ENCODE peak calls at places on chromosomes 4 and X, in six cellular contexts. F, P, X, J, A and K are unnamed samples.

GRCh38 chrX:30690330-30690729 is 37.1 kb downstream of the GK start:
- DNase-seq in J (peak), F (no peak), A (peak), X (no peak), P (no peak), K (no peak)

GRCh38 chr4:100359433-100359832 is 158.4 kb downstream of the EMCN start:
- DNase-seq in F (no peak), X (no peak), P (no peak), A (no peak), J (no peak), K (no peak)

GRCh38 chr4:127055349-127055748 is 577.4 kb upstream of the INTU start:
- DNase-seq in J (no peak), P (no peak), X (no peak), F (no peak), A (peak), K (no peak)

GRCh38 chr4:19689511-19689910 is 562.2 kb upstream of the SLIT2 start:
- DNase-seq in J (peak), X (no peak), P (no peak), A (peak), F (no peak), K (no peak)

GRCh38 chr4:170374770-170375169 is 285.0 kb upstream of the AADAT start:
- DNase-seq in A (no peak), P (no peak), J (no peak), F (no peak), X (peak), K (no peak)

GRCh38 chr4:33780952-33781655 is 2463.2 kb downstream of the ARAP2 start:
- DNase-seq in P (no peak), J (peak), X (peak), A (peak), F (no peak), K (no peak)

GRCh38 chrX:675896-676295 is 45.3 kb downstream of the SHOX start:
- DNase-seq in X (no peak), J (no peak), F (no peak), A (no peak), P (no peak), K (no peak)

GRCh38 chr4:109916003-109916399 is 3.3 kb downstream of the EGF start:
- DNase-seq in X (no peak), P (no peak), F (no peak), J (no peak), A (no peak), K (no peak)

GRCh38 chr4:33160126-33160525 is 2440.0 kb downstream of the PCDH7 start:
- DNase-seq in F (no peak), A (peak), X (no peak), J (no peak), P (no peak), K (no peak)

GRCh38 chr4:145805490-145805889 is 125.5 kb downstream of the C4orf51 start:
- DNase-seq in F (no peak), X (no peak), A (peak), J (no peak), P (no peak), K (no peak)

GRCh38 chr4:78784255-78784654 is 8.1 kb downstream of the BMP2K start:
- DNase-seq in F (no peak), A (peak), X (no peak), P (no peak), J (no peak), K (no peak)

GRCh38 chr4:89056953-89057398 is at the start of gene FAM13A:
- DNase-seq in X (peak), F (peak), J (peak), P (peak), A (peak), K (peak)

GRCh38 chr4:142913461-142914030 is 67.4 kb upstream of the INPP4B start:
- DNase-seq in A (peak), P (no peak), X (no peak), F (no peak), J (no peak), K (no peak)

GRCh38 chr4:12409507-12410190 is 981.0 kb upstream of the HS3ST1 start:
- DNase-seq in P (no peak), F (no peak), A (no peak), J (peak), X (no peak), K (no peak)

GRCh38 chr4:92257931-92258857 is 45.6 kb upstream of the GRID2 start:
- DNase-seq in X (no peak), A (no peak), P (no peak), F (no peak), J (no peak), K (no peak)

GRCh38 chrX:15854080-15854655 is 445 bp downstream of the AP1S2 start:
- DNase-seq in X (peak), A (no peak), P (peak), J (no peak), F (peak), K (no peak)

GRCh38 chr4:36392049-36392448 is 110.6 kb downstream of the DTHD1 start:
- DNase-seq in P (no peak), A (no peak), X (no peak), F (no peak), J (no peak), K (no peak)

GRCh38 chr4:41384992-41385391 is 128.3 kb downstream of the UCHL1 start:
- DNase-seq in X (no peak), A (no peak), J (peak), P (no peak), F (peak), K (no peak)

GRCh38 chrX:96703816-96704215 is 19.2 kb downstream of the DIAPH2 start:
- DNase-seq in P (no peak), A (peak), J (peak), F (no peak), X (no peak), K (no peak)

GRCh38 chr4:183422962-183423653 is 21.3 kb upstream of the CDKN2AIP start:
- DNase-seq in F (no peak), A (peak), J (no peak), P (no peak), X (no peak), K (no peak)

GRCh38 chr4:48152259-48152658 is 18.2 kb upstream of the TXK start:
- DNase-seq in X (no peak), F (no peak), A (no peak), P (no peak), J (no peak), K (no peak)

GRCh38 chr4:48149971-48150370 is 15.9 kb upstream of the TXK start:
- DNase-seq in X (no peak), P (no peak), A (no peak), F (no peak), J (no peak), K (no peak)

GRCh38 chr4:48153791-48154550 is 19.9 kb upstream of the TXK start:
- DNase-seq in X (no peak), A (no peak), F (no peak), P (no peak), J (no peak), K (no peak)
- TF ChIP-seq CTCF in X (no peak), A (no peak), F (no peak), P (no peak), J (no peak), K (no peak)

GRCh38 chrX:69156638-69157037 is 8.6 kb downstream of the PJA1 start:
- DNase-seq in F (no peak), X (no peak), A (no peak), P (no peak), J (no peak), K (no peak)
- TF ChIP-seq POLR2A in F (no peak), X (no peak), A (no peak), P (no peak), J (no peak), K (no peak)

DNA sequence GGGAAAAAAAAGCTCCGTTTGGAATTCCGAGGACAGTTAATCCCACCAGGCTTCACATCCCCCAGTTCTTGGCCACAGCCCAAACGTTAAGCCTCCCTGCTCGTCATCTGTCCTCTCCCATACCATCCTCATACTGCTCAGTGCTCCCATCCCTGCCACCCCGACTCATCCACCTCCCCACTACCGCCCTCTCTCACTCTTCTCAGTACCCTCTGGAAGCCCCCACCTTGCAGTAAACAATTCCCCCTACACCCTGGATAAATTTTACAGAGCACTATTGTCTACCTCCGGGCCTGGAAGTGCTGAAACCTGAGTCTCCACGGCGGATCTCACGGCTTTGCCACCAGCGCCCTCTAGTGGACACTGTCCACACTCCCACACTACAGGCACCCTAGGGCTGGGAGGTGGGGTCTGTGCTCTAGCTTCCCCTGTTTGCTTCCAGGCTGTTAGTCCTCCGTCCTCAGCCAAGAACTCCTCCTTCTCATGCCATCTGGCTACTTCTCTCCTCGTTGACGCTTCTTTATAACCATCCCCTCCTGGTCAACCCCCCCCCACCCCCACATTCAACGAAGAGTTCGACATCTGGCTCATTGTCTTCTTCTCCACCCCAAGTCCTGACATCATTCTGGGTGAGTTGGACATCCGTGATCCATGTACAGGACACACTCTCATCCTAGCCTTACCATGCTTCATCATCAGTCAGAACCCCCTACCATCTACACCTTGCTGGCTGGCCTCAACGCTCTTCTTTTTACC is 54.5 kb downstream of the RTL9 start:
- DNase-seq in F (peak), P (no peak), X (peak), A (peak), J (peak), K (no peak)
- TF ChIP-seq CTCF in F (peak), P (peak), X (peak), A (peak), J (peak), K (peak)

DNA sequence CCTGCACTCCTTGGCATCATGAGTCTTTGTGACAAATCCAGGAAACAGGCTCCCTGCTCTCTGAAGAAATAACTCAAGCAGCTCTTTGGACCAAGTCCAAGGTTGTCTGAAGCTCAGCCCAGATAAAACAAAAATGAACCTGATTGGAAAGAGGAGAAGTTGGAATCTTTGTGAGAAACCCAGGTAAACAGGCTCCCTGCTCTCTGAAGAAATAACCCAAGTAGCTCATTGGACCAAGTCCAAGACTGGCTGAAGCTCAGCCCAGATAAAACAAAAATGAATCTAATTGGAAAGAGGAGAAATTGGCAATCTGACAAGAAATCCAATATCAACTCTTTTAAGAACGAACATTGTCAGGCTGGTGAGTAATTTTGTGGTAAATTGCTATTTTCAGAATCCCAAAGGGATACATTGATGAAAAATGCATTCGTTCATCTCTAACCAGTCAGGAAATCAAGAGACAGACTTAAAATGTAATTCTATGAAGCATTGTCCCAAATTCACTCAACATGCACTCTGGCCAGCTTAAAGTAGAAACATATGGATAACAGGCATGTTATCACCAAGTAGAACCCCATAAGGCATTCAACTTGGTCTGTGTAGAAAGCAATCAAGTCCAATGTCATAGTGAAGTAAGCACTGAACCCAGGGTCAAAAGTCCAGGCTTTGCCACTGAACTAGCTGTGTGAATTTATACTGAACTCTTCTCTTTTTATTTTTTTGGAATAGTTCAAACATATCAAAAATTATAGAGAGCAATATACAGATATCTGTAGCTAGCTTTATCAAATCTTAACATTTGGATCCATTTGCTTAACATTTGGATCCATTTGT is 16.8 kb upstream of the NFXL1 start:
- DNase-seq in F (no peak), A (peak), X (no peak), J (peak), P (no peak), K (no peak)
- TF ChIP-seq POLR2A in F (no peak), A (no peak), X (no peak), J (no peak), P (no peak), K (no peak)

GRCh38 chr4:106898621-106899230 is 137.4 kb downstream of the DKK2 start:
- DNase-seq in X (peak), F (peak), P (no peak), A (peak), J (peak), K (no peak)

GRCh38 chr4:106893395-106893881 is 142.7 kb downstream of the DKK2 start:
- DNase-seq in X (no peak), J (no peak), F (no peak), P (no peak), A (no peak), K (no peak)

GRCh38 chr4:106892786-106893185 is 143.3 kb downstream of the DKK2 start:
- DNase-seq in F (no peak), P (no peak), A (no peak), J (no peak), X (no peak), K (no peak)

DNA sequence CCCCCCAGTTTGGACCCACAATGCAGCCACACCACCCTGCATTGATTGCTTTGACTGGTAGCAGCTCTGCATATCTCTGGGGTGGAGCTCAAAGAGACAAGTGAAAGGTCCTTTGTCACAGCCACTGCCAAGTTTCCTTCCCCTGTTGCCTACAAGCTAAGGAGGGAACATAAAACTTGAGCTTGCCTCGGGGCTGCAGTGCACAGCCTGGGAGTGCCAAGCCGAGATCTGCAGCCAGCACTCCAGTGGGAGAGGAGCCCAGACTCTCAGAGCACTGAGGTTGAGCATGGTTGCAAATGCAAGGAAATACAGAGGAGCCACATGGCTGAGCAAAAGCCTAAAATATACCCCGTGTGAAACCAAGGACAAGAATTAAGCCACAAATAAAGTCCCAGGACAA is 142.2 kb downstream of the DKK2 start:
- DNase-seq in X (no peak), P (no peak), A (no peak), J (no peak), F (no peak), K (no peak)
- TF ChIP-seq CTCF in X (no peak), P (no peak), A (no peak), J (no peak), F (no peak), K (no peak)

DNA sequence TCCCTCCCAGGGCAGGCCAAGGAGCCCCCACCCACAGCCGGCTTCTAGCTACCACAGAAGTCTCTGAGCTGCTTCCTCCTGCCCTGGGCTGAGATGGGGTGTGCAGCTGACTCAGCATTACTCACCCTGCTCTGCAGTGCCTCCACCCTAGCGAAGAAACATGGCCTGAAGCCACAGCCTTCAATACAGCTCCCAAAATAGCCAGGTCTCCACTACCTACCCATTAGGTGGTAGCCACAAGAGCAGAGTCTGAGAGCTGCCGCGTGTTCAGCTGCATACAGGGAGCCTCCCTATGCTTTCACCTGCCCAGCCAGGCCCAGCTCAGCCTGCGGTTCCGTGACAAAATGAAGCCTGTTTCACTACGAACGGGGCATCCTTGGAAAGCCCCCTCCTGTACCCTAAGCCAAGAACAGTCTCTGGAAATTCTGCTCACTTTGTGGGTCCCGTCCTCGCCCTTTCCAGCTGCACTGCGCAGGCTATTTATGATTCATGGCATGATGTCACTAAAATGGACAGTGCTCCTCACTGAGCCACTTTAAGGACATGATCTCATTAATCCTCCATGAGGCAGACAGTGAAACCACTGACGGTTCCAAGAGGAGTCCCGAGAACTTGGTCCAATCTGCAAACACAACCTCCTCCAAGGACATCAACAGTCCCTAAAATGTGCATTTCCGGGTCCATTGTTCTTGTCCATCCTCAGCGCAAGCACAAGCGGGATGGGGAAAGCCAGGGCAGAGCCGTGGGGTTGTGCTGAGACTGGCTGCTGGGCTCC is 20.2 kb downstream of the WDR1 start:
- DNase-seq in F (peak), A (peak), P (no peak), X (peak), J (peak), K (no peak)
- TF ChIP-seq POLR2A in F (no peak), A (no peak), P (no peak), X (no peak), J (peak), K (no peak)

DNA sequence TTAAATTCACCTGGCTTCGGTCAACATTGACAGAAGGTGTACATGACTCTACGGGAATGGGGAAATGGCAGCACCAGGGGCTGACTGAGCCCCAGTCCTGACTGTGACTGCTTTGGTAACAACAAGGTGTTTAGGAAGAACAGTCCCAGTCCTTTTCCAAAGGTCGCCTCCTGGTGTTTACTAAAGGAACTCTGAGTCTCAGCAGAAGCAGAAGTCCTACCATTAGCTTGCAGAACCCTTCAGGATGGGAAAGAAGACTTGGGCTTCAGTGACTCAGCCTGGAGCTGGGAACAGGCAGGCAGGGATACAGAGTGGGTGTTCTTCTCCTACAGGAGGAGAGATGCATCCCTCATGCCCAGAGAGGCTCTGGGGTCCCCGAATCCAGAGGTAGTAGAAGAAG is 103.3 kb downstream of the MGST2 start:
- DNase-seq in J (no peak), A (no peak), P (no peak), X (no peak), F (no peak), K (no peak)
- TF ChIP-seq CTCF in J (no peak), A (no peak), P (no peak), X (no peak), F (no peak), K (no peak)

GRCh38 chrX:23666282-23666681 is 1.0 kb upstream of the PRDX4 start:
- DNase-seq in X (no peak), A (no peak), F (no peak), P (no peak), J (no peak), K (no peak)

GRCh38 chrX:23668335-23668734 is 1.0 kb downstream of the PRDX4 start:
- DNase-seq in P (no peak), A (no peak), J (peak), F (no peak), X (no peak), K (no peak)

GRCh38 chrX:23662187-23662586 is 5.1 kb upstream of the PRDX4 start:
- DNase-seq in J (no peak), P (no peak), A (no peak), F (no peak), X (no peak), K (no peak)

GRCh38 chrX:23662853-23663252 is 4.4 kb upstream of the PRDX4 start:
- DNase-seq in P (no peak), A (peak), X (no peak), J (no peak), F (no peak), K (no peak)

DNA sequence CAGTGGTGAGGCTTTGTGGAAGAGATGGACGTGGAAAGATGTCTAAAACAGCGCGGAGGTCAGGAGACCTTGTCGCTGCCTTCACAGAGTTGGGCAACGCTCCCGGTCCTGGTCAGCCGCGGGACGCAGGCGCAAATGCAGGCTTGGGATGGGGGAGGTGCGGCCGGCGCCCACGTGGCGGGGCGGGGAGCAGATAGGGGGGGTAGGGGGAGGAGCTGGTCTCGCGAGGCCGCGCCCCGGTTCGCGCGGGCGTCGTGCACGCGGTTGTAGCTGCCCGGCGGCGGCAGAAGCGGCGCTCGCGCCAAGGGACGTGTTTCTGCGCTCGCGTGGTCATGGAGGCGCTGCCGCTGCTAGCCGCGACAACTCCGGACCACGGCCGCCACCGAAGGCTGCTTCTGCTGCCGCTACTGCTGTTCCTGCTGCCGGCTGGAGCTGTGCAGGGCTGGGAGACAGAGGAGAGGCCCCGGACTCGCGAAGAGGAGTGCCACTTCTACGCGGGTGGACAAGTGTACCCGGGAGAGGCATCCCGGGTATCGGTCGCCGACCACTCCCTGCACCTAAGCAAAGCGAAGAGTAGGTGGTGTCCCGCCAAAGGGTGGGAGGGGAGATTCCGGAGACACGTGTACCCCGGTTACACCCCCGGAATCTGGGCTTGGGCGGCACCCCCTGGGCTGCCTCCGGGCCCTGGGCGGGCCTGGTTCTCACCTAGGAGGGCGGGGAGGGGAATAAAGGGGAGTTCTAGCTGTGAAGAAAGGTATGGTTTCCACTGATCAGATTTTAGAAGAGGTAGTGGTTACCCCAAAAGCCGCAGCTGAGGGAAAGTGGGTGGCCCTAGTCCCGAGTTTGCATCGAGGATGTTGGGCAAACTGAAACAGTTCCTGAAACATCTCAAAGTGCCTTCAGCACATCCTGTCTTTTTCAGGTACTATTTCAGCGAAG is at the start of gene PRDX4:
- DNase-seq in J (peak), F (peak), A (peak), X (peak), P (peak), K (peak)
- TF ChIP-seq POLR2A in J (peak), F (peak), A (peak), X (peak), P (no peak), K (peak)

GRCh38 chr4:1619151-1619672 is 64.9 kb downstream of the FAM53A start:
- DNase-seq in P (no peak), J (no peak), F (no peak), X (no peak), A (no peak), K (no peak)
- TF ChIP-seq CTCF in P (no peak), J (no peak), F (no peak), X (no peak), A (no peak), K (no peak)